ENCODE peak calls at places on chromosomes 4 and X, in five cellular contexts. J is HepG2, Z is GM12878, P is K562, L is H1. Q is an unnamed sample.
A peak's percentile ranks its signal among the peaks of the same experiment; 100 is the strongest.

GRCh38 chrX:10636337-10636736 is 16.0 kb upstream of the MID1 start:
- DNase-seq in J (no peak), Z (no peak), P (peak; percentile 6), L (no peak), Q (peak; percentile 71)

GRCh38 chr4:74770511-74770910 is 23.8 kb downstream of the BTC start:
- DNase-seq in J (no peak), Z (no peak), P (no peak), L (no peak), Q (no peak)

GRCh38 chr4:119286377-119287002 is 35.4 kb downstream of the FABP2 start:
- DNase-seq in J (peak; percentile 32), Z (no peak), P (no peak), L (no peak), Q (no peak)

GRCh38 chrX:140733766-140734342 is 24.3 kb downstream of the LINC00632 start:
- DNase-seq in J (peak; percentile 5), Z (no peak), P (peak; percentile 52), L (no peak), Q (peak; percentile 56)

GRCh38 chr4:101169044-101170014 is 178.0 kb downstream of the PPP3CA start:
- DNase-seq in J (peak; percentile 83), Z (peak; percentile 47), P (peak; percentile 7), L (peak; percentile 69), Q (no peak)

GRCh38 chrX:102720237-102721168 is at the start of gene GPRASP3:
- DNase-seq in J (no peak), Z (no peak), P (peak; percentile 62), L (peak; percentile 74), Q (peak; percentile 88)

GRCh38 chr4:43394976-43395375 is 502.5 kb downstream of the GRXCR1 start:
- DNase-seq in J (no peak), Z (no peak), P (no peak), L (no peak), Q (no peak)

GRCh38 chr4:2598661-2599654 is 62.5 kb downstream of the FAM193A start:
- DNase-seq in J (no peak), Z (peak; percentile 66), P (no peak), L (no peak), Q (no peak)

GRCh38 chr4:93199492-93199891 is 629.1 kb upstream of the ATOH1 start:
- DNase-seq in J (peak; percentile 41), Z (no peak), P (no peak), L (no peak), Q (peak; percentile 42)

GRCh38 chrX:152632445-152633097 is 5.1 kb upstream of the GABRQ start:
- DNase-seq in J (peak; percentile 8), Z (no peak), P (peak; percentile 44), L (peak; percentile 80), Q (peak; percentile 14)

GRCh38 chr4:167219090-167219489 is 15.2 kb downstream of the SPOCK3 start:
- DNase-seq in J (no peak), Z (no peak), P (no peak), L (no peak), Q (no peak)

GRCh38 chrX:102129473-102129872 is 4.0 kb downstream of the TCEAL2 start:
- DNase-seq in J (no peak), Z (no peak), P (no peak), L (no peak), Q (no peak)

GRCh38 chrX:107324493-107325310 is 118.3 kb downstream of the DNAAF6 start:
- DNase-seq in J (no peak), Z (no peak), P (peak; percentile 31), L (peak; percentile 84), Q (peak; percentile 41)

GRCh38 chr4:98293089-98293887 is 32.1 kb downstream of the RAP1GDS1 start:
- DNase-seq in J (no peak), Z (no peak), P (no peak), L (no peak), Q (no peak)

GRCh38 chrX:45138525-45138924 is 62.2 kb downstream of the DIPK2B start:
- DNase-seq in J (no peak), Z (no peak), P (no peak), L (no peak), Q (no peak)

GRCh38 chr4:65661469-65661868 is 8.8 kb downstream of the EPHA5 start:
- DNase-seq in J (no peak), Z (no peak), P (no peak), L (no peak), Q (peak; percentile 29)

GRCh38 chrX:18654873-18655836 is 16.8 kb downstream of the RS1 start:
- DNase-seq in J (peak; percentile 28), Z (no peak), P (no peak), L (no peak), Q (no peak)
- TF ChIP-seq HDAC2 in J (no peak), Z (no peak), P (no peak), L (no peak), Q (no peak)

DNA sequence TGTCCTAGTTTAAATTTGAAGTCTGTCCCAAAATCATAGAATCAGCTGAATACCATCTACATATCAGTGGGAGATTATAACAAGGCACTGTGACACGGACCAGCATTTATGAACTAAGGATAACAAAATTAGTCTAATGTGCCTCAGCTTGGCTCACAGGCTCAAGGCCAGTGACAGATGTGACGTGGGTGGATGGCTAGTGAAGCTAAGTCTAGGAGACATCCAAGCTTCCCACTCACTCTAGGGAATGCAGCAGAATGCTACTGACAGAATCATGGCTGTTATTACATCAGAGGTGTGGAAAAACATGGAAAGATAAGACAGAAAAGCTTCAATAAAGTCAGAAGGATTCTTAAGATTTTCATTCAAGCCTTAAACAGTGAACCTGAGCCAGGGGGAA is 329.9 kb downstream of the NAF1 start:
- DNase-seq in J (no peak), Z (no peak), P (no peak), L (no peak), Q (no peak)
- H3K9me3 ChIP-seq in J (no peaks in the 10 kb centered on the region), Z (no peaks in the 10 kb centered on the region), P (no peaks in the 10 kb centered on the region), L (no peaks in the 10 kb centered on the region), Q (no peaks in the 10 kb centered on the region)

GRCh38 chrX:13283968-13284914 is 35.6 kb downstream of the ATXN3L start:
- DNase-seq in J (no peak), Z (no peak), P (no peak), L (no peak), Q (no peak)
- TF ChIP-seq HDAC2 in J (no peak), Z (no peak), P (no peak), L (no peak), Q (no peak)

DNA sequence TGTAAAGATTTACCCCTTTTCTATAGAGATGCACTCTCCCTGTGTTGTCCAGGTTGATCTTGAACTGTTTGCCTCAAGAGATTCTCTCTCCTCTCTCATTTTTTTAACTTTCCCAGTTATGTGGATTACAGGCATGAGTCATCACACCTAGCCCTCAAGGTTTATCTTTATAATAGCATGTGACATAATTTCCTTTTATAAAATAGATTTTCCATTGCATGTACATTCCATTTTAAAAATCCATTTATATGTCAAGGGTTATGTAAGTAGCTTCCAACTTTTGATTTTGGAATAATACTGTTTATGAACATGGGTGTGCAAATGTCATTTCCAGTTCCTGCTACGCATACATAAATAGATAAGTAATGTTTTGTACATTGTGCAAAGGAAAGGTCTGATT is 20.6 kb downstream of the ZNF721 start:
- DNase-seq in J (no peak), Z (no peak), P (no peak), L (no peak), Q (no peak)
- H3K9me3 ChIP-seq in J (no peaks in the 10 kb centered on the region), Z (peaks cover 16% of the 10 kb centered on the region), P (no peaks in the 10 kb centered on the region), L (no peaks in the 10 kb centered on the region), Q (peaks cover 66% of the 10 kb centered on the region)

GRCh38 chr4:140993969-140994459 is 139.3 kb downstream of the RNF150 start:
- DNase-seq in J (no peak), Z (no peak), P (no peak), L (no peak), Q (no peak)

GRCh38 chr4:140993350-140993749 is 139.9 kb downstream of the RNF150 start:
- DNase-seq in J (no peak), Z (no peak), P (no peak), L (no peak), Q (no peak)

GRCh38 chr4:140995058-140995457 is 138.2 kb downstream of the RNF150 start:
- DNase-seq in J (no peak), Z (no peak), P (no peak), L (no peak), Q (no peak)

GRCh38 chr4:141002323-141002805 is 130.9 kb downstream of the RNF150 start:
- DNase-seq in J (no peak), Z (no peak), P (no peak), L (no peak), Q (no peak)

DNA sequence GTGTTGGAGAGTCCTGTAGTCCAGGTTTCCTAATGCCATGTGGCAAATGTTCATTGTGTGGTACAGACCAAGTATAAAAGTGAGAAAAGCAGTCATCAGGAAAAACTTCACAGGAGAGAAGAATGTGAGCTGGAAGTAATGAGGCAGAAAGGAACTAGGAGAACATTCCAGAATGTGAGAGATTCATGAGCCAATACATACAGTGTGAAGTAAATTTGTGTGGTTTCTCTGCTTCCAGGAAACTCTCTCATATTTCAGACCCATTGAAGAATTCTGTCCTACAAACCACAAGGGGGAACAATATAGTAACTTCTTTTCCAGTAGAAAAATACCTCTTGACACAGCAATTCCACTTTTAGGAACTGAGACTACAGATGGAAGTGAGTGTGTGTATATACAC is 136.5 kb downstream of the RNF150 start:
- DNase-seq in J (no peak), Z (no peak), P (no peak), L (no peak), Q (no peak)
- TF ChIP-seq HDAC2 in J (no peak), Z (no peak), P (no peak), L (no peak), Q (no peak)

Q was measured in A549.